ENCODE peak calls at places on chromosomes 3 and 15, in nine cellular contexts. One of them, this sample, is unnamed.
A peak's percentile ranks its signal among the peaks of the same experiment; 100 is the strongest.

GRCh38 chr3:45057557-45057956 is 31.5 kb downstream of the CLEC3B start:
- DNase-seq in MCF 10A: no peak
- DNase-seq in H9: no peak
- DNase-seq in choroid plexus epithelial cell: no peak
- DNase-seq in RWPE2: no peak
- DNase-seq in astrocyte of the spinal cord: no peak
- DNase-seq in cardiac muscle cell: no peak
- DNase-seq in brain microvascular endothelial cell: no peak
- DNase-seq in colonic mucosa: no peak
- DNase-seq in this sample: no peak

GRCh38 chr15:70480196-70480856 is 283.0 kb downstream of the UACA start:
- DNase-seq in brain microvascular endothelial cell: no peak
- DNase-seq in choroid plexus epithelial cell: no peak
- DNase-seq in astrocyte of the spinal cord: no peak
- DNase-seq in colonic mucosa: no peak
- DNase-seq in cardiac muscle cell: no peak
- DNase-seq in RWPE2: no peak
- DNase-seq in MCF 10A: no peak
- DNase-seq in H9: no peak
- DNase-seq in this sample: peak; percentile 66

GRCh38 chr3:107604057-107604802 is 81.5 kb downstream of the BBX start:
- DNase-seq in astrocyte of the spinal cord: peak; percentile 44
- DNase-seq in RWPE2: no peak
- DNase-seq in MCF 10A: peak; percentile 39
- DNase-seq in colonic mucosa: no peak
- DNase-seq in brain microvascular endothelial cell: peak; percentile 37
- DNase-seq in choroid plexus epithelial cell: peak; percentile 37
- DNase-seq in H9: no peak
- DNase-seq in cardiac muscle cell: no peak
- DNase-seq in this sample: no peak

GRCh38 chr15:101434032-101434920 is 55.2 kb downstream of the PCSK6 start:
- DNase-seq in brain microvascular endothelial cell: no peak
- DNase-seq in H9: no peak
- DNase-seq in choroid plexus epithelial cell: no peak
- DNase-seq in cardiac muscle cell: no peak
- DNase-seq in RWPE2: peak; percentile 60
- DNase-seq in astrocyte of the spinal cord: no peak
- DNase-seq in colonic mucosa: no peak
- DNase-seq in MCF 10A: peak; percentile 39
- DNase-seq in this sample: no peak

GRCh38 chr3:156787926-156788663 is 38.1 kb upstream of the LEKR1 start:
- DNase-seq in cardiac muscle cell: no peak
- DNase-seq in brain microvascular endothelial cell: peak; percentile 97
- DNase-seq in MCF 10A: peak; percentile 84
- DNase-seq in RWPE2: no peak
- DNase-seq in colonic mucosa: no peak
- DNase-seq in astrocyte of the spinal cord: peak; percentile 95
- DNase-seq in H9: no peak
- DNase-seq in choroid plexus epithelial cell: peak; percentile 93
- DNase-seq in this sample: peak; percentile 32

GRCh38 chr3:142999881-143000280 is 1.5 kb upstream of the U2SURP start:
- DNase-seq in H9: no peak
- DNase-seq in choroid plexus epithelial cell: no peak
- DNase-seq in RWPE2: no peak
- DNase-seq in astrocyte of the spinal cord: no peak
- DNase-seq in colonic mucosa: no peak
- DNase-seq in MCF 10A: no peak
- DNase-seq in brain microvascular endothelial cell: no peak
- DNase-seq in cardiac muscle cell: no peak
- DNase-seq in this sample: no peak

GRCh38 chr3:187209501-187209900 is 12.2 kb downstream of the RTP1 start:
- DNase-seq in H9: no peak
- DNase-seq in brain microvascular endothelial cell: no peak
- DNase-seq in colonic mucosa: no peak
- DNase-seq in MCF 10A: no peak
- DNase-seq in astrocyte of the spinal cord: no peak
- DNase-seq in choroid plexus epithelial cell: no peak
- DNase-seq in RWPE2: no peak
- DNase-seq in cardiac muscle cell: no peak
- DNase-seq in this sample: no peak

GRCh38 chr3:14587733-14588360 is 47.7 kb upstream of the GRIP2 start:
- DNase-seq in astrocyte of the spinal cord: no peak
- DNase-seq in MCF 10A: peak; percentile 76
- DNase-seq in brain microvascular endothelial cell: peak; percentile 53
- DNase-seq in H9: no peak
- DNase-seq in choroid plexus epithelial cell: peak; percentile 43
- DNase-seq in colonic mucosa: no peak
- DNase-seq in RWPE2: no peak
- DNase-seq in cardiac muscle cell: no peak
- DNase-seq in this sample: no peak

GRCh38 chr15:72838311-72838731 is 54.8 kb upstream of the ADPGK start:
- DNase-seq in H9: no peak
- DNase-seq in cardiac muscle cell: no peak
- DNase-seq in choroid plexus epithelial cell: peak; percentile 68
- DNase-seq in brain microvascular endothelial cell: no peak
- DNase-seq in RWPE2: peak; percentile 12
- DNase-seq in colonic mucosa: no peak
- DNase-seq in MCF 10A: peak; percentile 68
- DNase-seq in astrocyte of the spinal cord: peak; percentile 71
- DNase-seq in this sample: no peak

GRCh38 chr15:72836676-72837325 is 53.2 kb upstream of the ADPGK start:
- DNase-seq in MCF 10A: no peak
- DNase-seq in RWPE2: peak; percentile 34
- DNase-seq in astrocyte of the spinal cord: no peak
- DNase-seq in cardiac muscle cell: no peak
- DNase-seq in H9: no peak
- DNase-seq in choroid plexus epithelial cell: no peak
- DNase-seq in brain microvascular endothelial cell: no peak
- DNase-seq in colonic mucosa: no peak
- DNase-seq in this sample: no peak

GRCh38 chr15:72835289-72835890 is 51.8 kb upstream of the ADPGK start:
- DNase-seq in RWPE2: peak; percentile 13
- DNase-seq in brain microvascular endothelial cell: no peak
- DNase-seq in cardiac muscle cell: peak; percentile 43
- DNase-seq in astrocyte of the spinal cord: no peak
- DNase-seq in H9: peak; percentile 67
- DNase-seq in choroid plexus epithelial cell: peak; percentile 49
- DNase-seq in colonic mucosa: peak; percentile 63
- DNase-seq in MCF 10A: peak; percentile 25
- DNase-seq in this sample: no peak
- TF ChIP-seq CTCF in RWPE2: peak; percentile 17
- TF ChIP-seq CTCF in brain microvascular endothelial cell: peak; percentile 66
- TF ChIP-seq CTCF in cardiac muscle cell: peak; percentile 52
- TF ChIP-seq CTCF in astrocyte of the spinal cord: peak; percentile 34
- TF ChIP-seq CTCF in H9: peak; percentile 68
- TF ChIP-seq CTCF in choroid plexus epithelial cell: peak; percentile 67
- TF ChIP-seq CTCF in colonic mucosa: peak; percentile 29
- TF ChIP-seq CTCF in MCF 10A: peak; percentile 31
- TF ChIP-seq CTCF in this sample: no peak

DNA sequence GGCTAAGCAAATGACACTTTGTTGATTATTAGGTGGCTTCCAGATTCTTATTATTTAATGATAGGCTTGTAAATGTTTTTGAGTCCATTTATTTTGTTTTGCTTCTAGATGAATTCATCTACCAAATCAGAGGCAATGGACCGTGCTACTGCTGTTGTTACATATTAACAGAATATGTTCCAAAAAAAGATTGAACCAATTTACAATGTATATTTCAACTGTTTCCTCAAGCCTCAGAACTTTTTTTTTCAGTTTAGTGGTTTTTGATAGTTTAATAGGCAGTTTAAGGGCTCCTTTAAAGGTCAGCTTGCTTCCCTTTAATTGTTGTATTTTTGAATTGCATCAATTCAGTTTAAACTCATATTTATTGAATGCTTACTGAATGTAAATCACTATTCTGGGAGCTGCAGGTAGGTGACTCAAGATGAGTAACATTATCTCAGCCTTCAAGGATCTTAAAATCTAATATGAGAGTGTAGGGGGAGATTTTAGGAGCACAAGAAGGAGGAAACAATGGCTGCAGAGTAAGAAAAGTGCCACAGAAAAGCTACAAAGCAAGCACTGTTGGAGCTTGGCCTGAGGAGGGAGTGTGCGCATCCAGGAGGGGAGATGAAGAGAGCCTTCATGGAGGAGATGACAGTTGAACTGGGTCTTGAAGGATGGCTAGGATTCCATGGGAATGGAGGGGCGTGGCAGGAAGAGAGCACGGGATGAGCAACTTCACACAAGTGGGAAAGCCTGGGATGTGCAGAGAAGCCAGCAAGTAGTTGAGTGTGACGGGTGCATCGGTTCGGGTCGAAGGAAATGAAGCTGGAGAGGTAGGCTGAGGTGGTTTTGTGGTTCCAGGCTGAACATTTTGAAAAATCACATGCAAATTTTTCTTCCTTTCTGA is 14.7 kb downstream of the MAP2K1 start:
- DNase-seq in H9: peak; percentile 37
- DNase-seq in RWPE2: no peak
- DNase-seq in brain microvascular endothelial cell: no peak
- DNase-seq in colonic mucosa: no peak
- DNase-seq in MCF 10A: peak; percentile 27
- DNase-seq in astrocyte of the spinal cord: no peak
- DNase-seq in choroid plexus epithelial cell: no peak
- DNase-seq in cardiac muscle cell: no peak
- DNase-seq in this sample: no peak
- TF ChIP-seq CTCF in H9: peak; percentile 42
- TF ChIP-seq CTCF in RWPE2: no peak
- TF ChIP-seq CTCF in brain microvascular endothelial cell: no peak
- TF ChIP-seq CTCF in colonic mucosa: no peak
- TF ChIP-seq CTCF in MCF 10A: no peak
- TF ChIP-seq CTCF in astrocyte of the spinal cord: no peak
- TF ChIP-seq CTCF in choroid plexus epithelial cell: peak; percentile 22
- TF ChIP-seq CTCF in cardiac muscle cell: no peak
- TF ChIP-seq CTCF in this sample: no peak

GRCh38 chr15:61064653-61065052 is 164.4 kb downstream of the RORA start:
- DNase-seq in cardiac muscle cell: no peak
- DNase-seq in choroid plexus epithelial cell: no peak
- DNase-seq in H9: no peak
- DNase-seq in MCF 10A: no peak
- DNase-seq in RWPE2: no peak
- DNase-seq in colonic mucosa: no peak
- DNase-seq in brain microvascular endothelial cell: no peak
- DNase-seq in astrocyte of the spinal cord: no peak
- DNase-seq in this sample: no peak

GRCh38 chr15:61075741-61076140 is 153.4 kb downstream of the RORA start:
- DNase-seq in MCF 10A: no peak
- DNase-seq in brain microvascular endothelial cell: no peak
- DNase-seq in cardiac muscle cell: no peak
- DNase-seq in astrocyte of the spinal cord: no peak
- DNase-seq in RWPE2: no peak
- DNase-seq in H9: no peak
- DNase-seq in colonic mucosa: no peak
- DNase-seq in choroid plexus epithelial cell: no peak
- DNase-seq in this sample: no peak

GRCh38 chr15:61069369-61070075 is 159.6 kb downstream of the RORA start:
- DNase-seq in choroid plexus epithelial cell: no peak
- DNase-seq in RWPE2: no peak
- DNase-seq in MCF 10A: no peak
- DNase-seq in astrocyte of the spinal cord: peak; percentile 17
- DNase-seq in colonic mucosa: no peak
- DNase-seq in cardiac muscle cell: no peak
- DNase-seq in H9: no peak
- DNase-seq in brain microvascular endothelial cell: no peak
- DNase-seq in this sample: no peak

DNA sequence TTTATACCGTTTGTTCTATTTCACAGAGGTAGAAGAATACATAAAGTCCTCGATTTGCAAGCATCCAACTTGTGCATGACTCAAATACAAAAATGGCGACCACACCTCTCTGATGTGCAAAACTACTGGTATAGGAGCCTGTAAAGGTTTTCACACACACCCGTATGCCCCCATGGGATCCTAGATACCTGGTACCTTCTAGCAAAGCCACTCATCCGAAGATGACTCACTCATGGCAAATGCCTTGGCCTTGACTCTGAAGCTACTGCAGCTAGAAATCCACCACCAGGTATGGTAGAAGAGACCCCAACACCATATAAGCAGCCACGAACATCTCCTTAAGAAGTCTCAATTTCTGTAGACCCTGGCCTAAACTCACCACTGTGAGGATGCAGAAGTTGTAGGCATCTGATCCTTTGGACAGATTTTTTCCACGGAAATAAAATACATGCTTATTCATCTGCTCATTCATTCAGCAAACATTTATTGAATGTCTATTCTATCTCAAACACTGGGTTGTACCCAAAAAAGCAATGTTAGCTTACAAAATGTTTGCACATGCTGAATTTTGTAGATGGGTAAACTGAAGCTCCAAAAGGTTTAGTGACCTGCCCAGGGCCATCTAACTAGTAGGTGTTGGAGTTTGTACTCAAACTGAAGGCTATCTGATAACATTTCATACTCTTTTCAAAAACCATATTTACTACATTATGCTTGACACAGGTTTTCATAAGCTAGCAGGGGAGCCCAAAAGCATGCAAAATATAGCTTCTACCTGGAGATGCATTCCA is 158.8 kb downstream of the RORA start:
- DNase-seq in cardiac muscle cell: no peak
- DNase-seq in colonic mucosa: no peak
- DNase-seq in MCF 10A: no peak
- DNase-seq in brain microvascular endothelial cell: no peak
- DNase-seq in choroid plexus epithelial cell: no peak
- DNase-seq in astrocyte of the spinal cord: no peak
- DNase-seq in RWPE2: no peak
- DNase-seq in H9: no peak
- DNase-seq in this sample: no peak
- TF ChIP-seq CTCF in cardiac muscle cell: no peak
- TF ChIP-seq CTCF in colonic mucosa: no peak
- TF ChIP-seq CTCF in MCF 10A: no peak
- TF ChIP-seq CTCF in brain microvascular endothelial cell: no peak
- TF ChIP-seq CTCF in choroid plexus epithelial cell: no peak
- TF ChIP-seq CTCF in astrocyte of the spinal cord: no peak
- TF ChIP-seq CTCF in RWPE2: no peak
- TF ChIP-seq CTCF in H9: no peak
- TF ChIP-seq CTCF in this sample: no peak

DNA sequence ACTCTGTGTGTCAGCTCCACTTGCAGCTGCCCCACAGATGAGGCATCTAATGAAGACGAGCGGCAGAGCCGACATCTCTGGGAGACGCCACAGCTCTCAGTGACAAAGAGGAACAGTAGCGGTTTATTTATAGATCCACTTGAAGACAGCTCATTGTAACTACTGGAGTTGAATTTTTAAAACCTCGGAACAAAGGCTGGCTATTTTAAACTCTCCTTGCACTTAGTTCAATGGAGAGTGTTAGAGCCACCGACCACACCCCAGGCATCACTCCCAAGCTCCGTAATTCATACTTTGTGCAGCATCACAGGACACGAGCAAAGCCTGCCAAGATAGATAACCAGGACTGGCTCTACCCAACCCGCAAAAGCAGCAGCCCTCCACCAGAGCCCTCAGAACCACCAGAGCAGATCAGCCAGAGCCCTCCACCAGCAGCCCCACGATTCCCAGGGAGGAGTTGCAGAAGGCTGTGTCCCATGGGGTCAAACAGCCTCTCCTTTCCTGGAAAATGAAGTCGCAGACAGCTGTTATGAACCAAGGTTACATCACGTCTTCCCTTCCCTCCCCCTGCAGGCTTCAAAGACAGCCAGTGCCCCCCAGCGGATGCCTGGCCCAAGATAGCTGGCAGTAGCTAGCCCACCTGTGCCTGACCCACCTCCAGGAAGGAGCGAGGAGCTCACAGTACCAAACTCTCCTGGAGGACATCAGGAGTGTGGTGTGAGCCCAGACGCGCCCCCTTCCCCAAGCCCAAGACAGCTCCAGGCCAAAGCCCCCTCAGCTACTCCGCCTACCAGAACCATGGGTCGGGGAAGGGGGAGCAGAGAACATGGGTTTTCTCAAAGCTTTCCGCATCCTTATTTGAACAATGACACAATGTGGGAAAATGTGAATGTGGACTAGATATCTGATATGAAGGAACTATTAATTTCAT is 45.7 kb downstream of the POC1A start:
- DNase-seq in astrocyte of the spinal cord: no peak
- DNase-seq in RWPE2: no peak
- DNase-seq in choroid plexus epithelial cell: peak; percentile 34
- DNase-seq in MCF 10A: no peak
- DNase-seq in brain microvascular endothelial cell: no peak
- DNase-seq in cardiac muscle cell: peak; percentile 80
- DNase-seq in H9: peak; percentile 60
- DNase-seq in colonic mucosa: no peak
- DNase-seq in this sample: no peak
- TF ChIP-seq CTCF in astrocyte of the spinal cord: peak; percentile 29
- TF ChIP-seq CTCF in RWPE2: no peak
- TF ChIP-seq CTCF in choroid plexus epithelial cell: peak; percentile 41
- TF ChIP-seq CTCF in MCF 10A: no peak
- TF ChIP-seq CTCF in brain microvascular endothelial cell: peak; percentile 50
- TF ChIP-seq CTCF in cardiac muscle cell: peak; percentile 45
- TF ChIP-seq CTCF in H9: no peak
- TF ChIP-seq CTCF in colonic mucosa: no peak
- TF ChIP-seq CTCF in this sample: no peak

This sample was measured in GM13976.